ENCODE peak calls at places on chromosomes 1 and 21, in eight cellular contexts. S, F, C, P, Y, V, K and I are unnamed samples.

GRCh38 chr1:165259236-165259635 is 97.3 kb downstream of the LMX1A start:
- DNase-seq in S (no peak), F (no peak), C (no peak), P (no peak), Y (no peak), V (no peak), K (no peak), I (peak)

GRCh38 chr1:1778827-1779675 is 781 bp upstream of the NADK start:
- DNase-seq in S (peak), F (peak), C (peak), P (peak), Y (peak), V (peak), K (peak), I (peak)

GRCh38 chr1:111948209-111949131 is 41.0 kb downstream of the KCND3 start:
- DNase-seq in S (peak), F (no peak), C (peak), P (no peak), Y (peak), V (no peak), K (no peak), I (peak)

GRCh38 chr1:60872690-60873089 is 209.7 kb upstream of the NFIA start:
- DNase-seq in S (no peak), F (no peak), C (no peak), P (no peak), Y (no peak), V (no peak), K (no peak), I (no peak)

GRCh38 chr1:75100481-75101092 is 33.6 kb upstream of the LHX8 start:
- DNase-seq in S (no peak), F (no peak), C (no peak), P (peak), Y (no peak), V (no peak), K (no peak), I (no peak)

GRCh38 chr1:151822404-151822803 is 9.2 kb downstream of the RORC start:
- DNase-seq in S (no peak), F (no peak), C (no peak), P (no peak), Y (no peak), V (no peak), K (no peak), I (no peak)

GRCh38 chr1:44012411-44012810 is 18.9 kb downstream of the SLC6A9 start:
- DNase-seq in S (no peak), F (no peak), C (no peak), P (no peak), Y (no peak), V (no peak), K (no peak), I (no peak)

GRCh38 chr1:998905-999796 is 746 bp downstream of the HES4 start:
- DNase-seq in S (peak), F (no peak), C (peak), P (no peak), Y (peak), V (peak), K (no peak), I (no peak)

GRCh38 chr1:206658264-206658980 is 23.1 kb downstream of the DYRK3 start:
- DNase-seq in S (no peak), F (peak), C (peak), P (peak), Y (peak), V (peak), K (peak), I (no peak)

GRCh38 chr21:41217656-41218380 is 49.9 kb downstream of the BACE2 start:
- DNase-seq in S (peak), F (peak), C (no peak), P (no peak), Y (no peak), V (peak), K (no peak), I (no peak)

GRCh38 chr1:3746784-3747521 is 5.3 kb upstream of the CCDC27 start:
- DNase-seq in S (peak), F (peak), C (peak), P (peak), Y (peak), V (peak), K (peak), I (peak)

GRCh38 chr1:211630236-211631081 is 45.0 kb downstream of the NEK2 start:
- DNase-seq in S (peak), F (no peak), C (no peak), P (no peak), Y (no peak), V (peak), K (no peak), I (no peak)

GRCh38 chr1:24255226-24255625 is 63.9 kb upstream of the GRHL3 start:
- DNase-seq in S (no peak), F (no peak), C (no peak), P (no peak), Y (no peak), V (no peak), K (no peak), I (no peak)

GRCh38 chr1:221868894-221869293 is 127.0 kb upstream of the DUSP10 start:
- DNase-seq in S (no peak), F (no peak), C (no peak), P (peak), Y (no peak), V (no peak), K (no peak), I (peak)

GRCh38 chr1:209552406-209553264 is 30.9 kb upstream of the CAMK1G start:
- DNase-seq in S (no peak), F (no peak), C (no peak), P (no peak), Y (no peak), V (no peak), K (no peak), I (no peak)

GRCh38 chr1:180155202-180155682 is 573 bp downstream of the QSOX1 start:
- DNase-seq in S (no peak), F (no peak), C (peak), P (peak), Y (no peak), V (no peak), K (peak), I (no peak)

GRCh38 chr1:26336477-26337205 is 17.3 kb downstream of the CRYBG2 start:
- DNase-seq in S (no peak), F (peak), C (peak), P (peak), Y (peak), V (peak), K (peak), I (peak)

GRCh38 chr1:180291004-180291403 is 60.9 kb downstream of the LHX4 start:
- DNase-seq in S (no peak), F (no peak), C (no peak), P (peak), Y (no peak), V (no peak), K (no peak), I (no peak)

GRCh38 chr1:222974496-222974895 is 159.7 kb downstream of the DISP1 start:
- DNase-seq in S (no peak), F (no peak), C (no peak), P (no peak), Y (no peak), V (no peak), K (no peak), I (no peak)

GRCh38 chr1:91731815-91732214 is 154.1 kb downstream of the TGFBR3 start:
- DNase-seq in S (no peak), F (no peak), C (no peak), P (no peak), Y (no peak), V (no peak), K (no peak), I (no peak)

GRCh38 chr1:43868741-43869067 is 64.9 kb upstream of the ARTN start:
- DNase-seq in S (peak), F (peak), C (no peak), P (no peak), Y (no peak), V (no peak), K (no peak), I (no peak)

GRCh38 chr21:39384674-39385298 is 35.9 kb upstream of the HMGN1 start:
- DNase-seq in S (no peak), F (no peak), C (no peak), P (no peak), Y (no peak), V (no peak), K (no peak), I (no peak)

GRCh38 chr21:26177187-26177586 is 6.6 kb upstream of the APP start:
- DNase-seq in S (peak), F (no peak), C (no peak), P (no peak), Y (no peak), V (no peak), K (no peak), I (no peak)

GRCh38 chr21:17709266-17709611 is 96.5 kb upstream of the BTG3 start:
- DNase-seq in S (no peak), F (no peak), C (no peak), P (no peak), Y (no peak), V (no peak), K (no peak), I (no peak)

GRCh38 chr1:161066694-161067093 is 3.0 kb downstream of the ARHGAP30 start:
- DNase-seq in S (no peak), F (no peak), C (no peak), P (no peak), Y (no peak), V (no peak), K (no peak), I (no peak)

GRCh38 chr1:226660410-226661182 is 78.5 kb downstream of the ITPKB start:
- DNase-seq in S (peak), F (no peak), C (no peak), P (no peak), Y (no peak), V (no peak), K (peak), I (no peak)

GRCh38 chr21:28884481-28884880 is 108.2 kb downstream of the LTN1 start:
- DNase-seq in S (no peak), F (no peak), C (no peak), P (no peak), Y (no peak), V (no peak), K (peak), I (no peak)

GRCh38 chr21:41579692-41580091 is 71.7 kb upstream of the TMPRSS2 start:
- DNase-seq in S (no peak), F (no peak), C (no peak), P (no peak), Y (no peak), V (no peak), K (no peak), I (no peak)

GRCh38 chr1:211521102-211521815 is 29.3 kb upstream of the RD3 start:
- DNase-seq in S (no peak), F (no peak), C (no peak), P (no peak), Y (no peak), V (no peak), K (no peak), I (peak)

GRCh38 chr1:62312698-62313097 is 6.5 kb downstream of the KANK4 start:
- DNase-seq in S (no peak), F (no peak), C (no peak), P (no peak), Y (no peak), V (no peak), K (no peak), I (no peak)

GRCh38 chr1:180609643-180610555 is 21.9 kb upstream of the XPR1 start:
- DNase-seq in S (no peak), F (no peak), C (no peak), P (no peak), Y (no peak), V (no peak), K (peak), I (no peak)

GRCh38 chr1:209363112-209363511 is 220.4 kb upstream of the CAMK1G start:
- DNase-seq in S (no peak), F (no peak), C (no peak), P (no peak), Y (no peak), V (peak), K (no peak), I (no peak)

GRCh38 chr1:3910049-3910731 is 10.1 kb upstream of the C1orf174 start:
- DNase-seq in S (no peak), F (no peak), C (peak), P (no peak), Y (no peak), V (no peak), K (peak), I (no peak)

GRCh38 chr1:39105061-39105840 is 79.1 kb downstream of the NDUFS5 start:
- DNase-seq in S (peak), F (peak), C (peak), P (no peak), Y (peak), V (peak), K (peak), I (no peak)

GRCh38 chr1:203607169-203607873 is 19.3 kb upstream of the ATP2B4 start:
- DNase-seq in S (no peak), F (no peak), C (no peak), P (no peak), Y (no peak), V (no peak), K (no peak), I (no peak)

GRCh38 chr21:33198346-33199135 is 31.2 kb upstream of the IFNAR2 start:
- DNase-seq in S (peak), F (peak), C (no peak), P (no peak), Y (no peak), V (no peak), K (no peak), I (no peak)

GRCh38 chr1:172719694-172720138 is 60.8 kb downstream of the FASLG start:
- DNase-seq in S (no peak), F (no peak), C (no peak), P (peak), Y (no peak), V (no peak), K (peak), I (no peak)

GRCh38 chr21:25638634-25639166 is 358 bp upstream of the JAM2 start:
- DNase-seq in S (no peak), F (no peak), C (no peak), P (no peak), Y (no peak), V (no peak), K (peak), I (no peak)

GRCh38 chr1:94757931-94758330 is 62.2 kb upstream of the SLC44A3 start:
- DNase-seq in S (peak), F (peak), C (peak), P (no peak), Y (no peak), V (no peak), K (no peak), I (peak)

GRCh38 chr1:45687753-45688737 is at the start of gene TMEM69:
- DNase-seq in S (peak), F (peak), C (peak), P (peak), Y (peak), V (peak), K (peak), I (peak)
- TF ChIP-seq CTCF in S (no peak), F (no peak), C (peak), P (no peak), Y (peak), V (peak), K (no peak), I (no peak)

DNA sequence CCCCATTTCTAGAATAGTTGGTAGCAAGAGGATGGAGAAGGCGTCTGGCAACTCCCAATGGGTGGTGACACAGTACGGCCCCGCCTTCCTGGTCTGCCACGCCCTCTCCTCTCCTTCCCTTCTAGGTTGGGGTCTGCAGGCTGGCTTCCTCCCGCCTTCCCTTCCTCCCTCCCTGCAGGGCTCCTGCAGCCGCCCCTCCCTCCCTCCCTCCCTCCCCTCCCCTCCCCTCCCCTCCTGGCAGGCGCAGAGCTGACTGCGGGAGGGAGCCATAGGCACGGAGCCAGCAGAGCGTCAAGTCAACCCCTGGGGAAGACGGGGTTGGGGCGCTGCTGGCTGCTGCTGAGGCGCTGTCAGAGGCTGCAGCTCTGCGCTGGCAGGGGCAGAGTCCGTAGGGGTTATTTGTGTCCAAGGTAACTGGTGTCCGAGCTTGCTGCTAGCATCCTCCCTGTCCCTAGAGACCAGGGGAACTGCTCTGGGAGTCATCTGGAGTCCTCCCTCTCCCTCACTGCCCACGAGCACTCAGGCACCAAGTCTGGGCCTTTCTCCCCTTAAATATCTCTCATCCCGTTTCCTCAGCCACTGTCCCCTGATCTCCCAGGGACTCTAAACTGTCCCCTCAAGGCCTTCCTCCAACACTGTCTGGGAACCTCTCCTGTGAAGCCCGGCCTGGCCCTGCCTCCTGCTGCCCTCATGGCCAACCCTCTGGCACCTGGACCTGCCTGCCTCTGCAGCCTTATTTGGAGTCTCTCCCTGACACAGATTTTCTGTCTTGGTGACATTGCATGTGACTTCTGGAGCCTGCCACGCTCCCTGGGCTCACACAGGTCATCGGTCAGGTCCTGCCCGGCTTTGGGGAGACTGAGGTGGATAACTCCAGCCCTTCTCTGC is 57.4 kb upstream of the ACOT11 start:
- DNase-seq in S (peak), F (no peak), C (peak), P (no peak), Y (no peak), V (peak), K (no peak), I (no peak)
- TF ChIP-seq CTCF in S (no peak), F (no peak), C (no peak), P (no peak), Y (no peak), V (no peak), K (no peak), I (no peak)

GRCh38 chr1:162774007-162774406 is 16.5 kb upstream of the HSD17B7 start:
- DNase-seq in S (no peak), F (no peak), C (no peak), P (no peak), Y (no peak), V (no peak), K (no peak), I (no peak)

DNA sequence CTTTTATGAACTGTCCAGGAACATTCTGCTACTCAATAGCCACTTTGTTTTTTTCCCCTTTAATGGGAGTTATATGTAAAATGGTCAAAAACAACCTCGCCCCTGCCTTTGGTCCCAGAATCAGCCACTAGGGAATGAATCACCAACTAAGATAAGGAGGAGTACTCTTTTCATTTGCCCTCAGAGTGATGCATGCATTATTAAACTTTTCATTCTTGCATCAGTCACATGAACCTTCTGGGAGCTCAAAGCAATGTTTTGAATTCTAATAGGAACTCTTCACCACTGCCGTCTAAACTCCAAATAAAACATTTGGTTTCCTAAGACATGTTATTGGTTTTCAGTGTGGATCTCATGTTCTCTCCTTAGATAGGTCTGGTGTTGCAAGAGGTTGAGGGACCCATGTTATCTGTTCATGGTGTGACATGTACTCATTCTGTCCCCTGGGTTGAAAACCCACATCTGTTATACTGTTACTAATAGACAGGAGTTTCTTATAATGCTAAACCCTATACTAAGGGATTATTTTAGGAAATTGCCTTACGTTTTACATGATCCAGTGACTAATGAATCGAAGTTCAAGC is 17.8 kb upstream of the HSD17B7 start:
- DNase-seq in S (no peak), F (no peak), C (no peak), P (no peak), Y (no peak), V (no peak), K (no peak), I (no peak)
- TF ChIP-seq CTCF in S (no peak), F (no peak), C (no peak), P (no peak), Y (no peak), V (no peak), K (no peak), I (no peak)

GRCh38 chr1:37946703-37947360 is at the start of gene INPP5B:
- DNase-seq in S (peak), F (peak), C (peak), P (peak), Y (peak), V (peak), K (peak), I (no peak)
- TF ChIP-seq CTCF in S (no peak), F (no peak), C (no peak), P (no peak), Y (peak), V (no peak), K (no peak), I (no peak)

GRCh38 chr21:38352536-38353219 is 95.9 kb downstream of the KCNJ15 start:
- DNase-seq in S (peak), F (peak), C (peak), P (peak), Y (peak), V (peak), K (no peak), I (peak)
- TF ChIP-seq CTCF in S (peak), F (peak), C (peak), P (peak), Y (peak), V (peak), K (peak), I (peak)